ENCODE peak calls at places on chromosomes 2 and 18, in nine cellular contexts. F, Q, O, N, W, A, B, Y and D are unnamed samples.

GRCh38 chr2:20666364-20667150 is at the start of gene GDF7:
- DNase-seq in F (peak; percentile 69), Q (no peak), O (no peak), N (no peak), W (no peak), A (no peak), B (peak; percentile 12), Y (no peak), D (no peak)

GRCh38 chr2:9287400-9288059 is 80.9 kb downstream of the ASAP2 start:
- DNase-seq in F (no peak), Q (no peak), O (no peak), N (no peak), W (no peak), A (peak; percentile 99), B (no peak), Y (no peak), D (no peak)

GRCh38 chr2:239087041-239087710 is 239.3 kb downstream of the TWIST2 start:
- DNase-seq in F (no peak), Q (no peak), O (no peak), N (no peak), W (no peak), A (peak; percentile 44), B (no peak), Y (no peak), D (no peak)

GRCh38 chr2:70772486-70773155 is 4.6 kb upstream of the ADD2 start:
- DNase-seq in F (no peak), Q (no peak), O (no peak), N (no peak), W (no peak), A (no peak), B (no peak), Y (no peak), D (no peak)

GRCh38 chr2:239195318-239195871 is 205.4 kb downstream of the HDAC4 start:
- DNase-seq in F (no peak), Q (no peak), O (no peak), N (no peak), W (no peak), A (no peak), B (no peak), Y (no peak), D (peak; percentile 58)

GRCh38 chr2:28528206-28528605 is 32.3 kb downstream of the PLB1 start:
- DNase-seq in F (no peak), Q (no peak), O (no peak), N (no peak), W (no peak), A (no peak), B (no peak), Y (no peak), D (peak; percentile 30)

GRCh38 chr18:3450358-3451107 is 561 bp downstream of the TGIF1 start:
- DNase-seq in F (no peak), Q (peak; percentile 49), O (peak; percentile 72), N (no peak), W (peak; percentile 23), A (peak; percentile 73), B (peak; percentile 72), Y (peak; percentile 53), D (peak; percentile 89)

GRCh38 chr2:179036353-179036905 is 13.5 kb downstream of the CCDC141 start:
- DNase-seq in F (no peak), Q (no peak), O (no peak), N (no peak), W (no peak), A (no peak), B (no peak), Y (no peak), D (no peak)

GRCh38 chr18:55407191-55407590 is 180.8 kb downstream of the TCF4 start:
- DNase-seq in F (no peak), Q (no peak), O (no peak), N (no peak), W (no peak), A (no peak), B (no peak), Y (no peak), D (no peak)

GRCh38 chr2:119484834-119485233 is 39.4 kb downstream of the SCTR start:
- DNase-seq in F (no peak), Q (no peak), O (no peak), N (no peak), W (no peak), A (no peak), B (no peak), Y (no peak), D (no peak)

GRCh38 chr2:147989809-147990403 is 30.6 kb downstream of the ORC4 start:
- DNase-seq in F (peak; percentile 9), Q (no peak), O (peak; percentile 33), N (peak; percentile 36), W (no peak), A (peak; percentile 72), B (no peak), Y (no peak), D (peak; percentile 3)

GRCh38 chr2:207487650-207488315 is 42.0 kb upstream of the CREB1 start:
- DNase-seq in F (no peak), Q (no peak), O (no peak), N (no peak), W (no peak), A (peak; percentile 95), B (no peak), Y (no peak), D (no peak)

GRCh38 chr2:127428057-127428814 is 10.0 kb downstream of the PROC start:
- DNase-seq in F (no peak), Q (no peak), O (no peak), N (no peak), W (no peak), A (no peak), B (no peak), Y (no peak), D (no peak)

GRCh38 chr18:2337552-2338141 is 233.7 kb downstream of the METTL4 start:
- DNase-seq in F (peak; percentile 5), Q (no peak), O (peak; percentile 44), N (no peak), W (no peak), A (peak; percentile 50), B (peak; percentile 11), Y (no peak), D (no peak)

GRCh38 chr2:168894101-168894500 is 3.9 kb upstream of the SPC25 start:
- DNase-seq in F (no peak), Q (no peak), O (no peak), N (no peak), W (no peak), A (no peak), B (no peak), Y (no peak), D (no peak)

GRCh38 chr2:107545851-107546250 is 280.8 kb upstream of the RGPD4 start:
- DNase-seq in F (no peak), Q (no peak), O (no peak), N (no peak), W (no peak), A (no peak), B (no peak), Y (no peak), D (no peak)

GRCh38 chr2:177343773-177344172 is 48.8 kb upstream of the AGPS start:
- DNase-seq in F (no peak), Q (no peak), O (no peak), N (no peak), W (no peak), A (no peak), B (no peak), Y (no peak), D (no peak)